ENCODE peak calls at places on chromosomes 4 and X, in ten cellular contexts. C is dermis blood vessel endothelial cell; J is substantia nigra; W is AG10803; O is activated CD4-positive, alpha-beta T cell treated with anti-CD3 and anti-CD28 coated beads for 1 hour; P is activated T-helper 1 cell treated with anti-CD3 and anti-CD28 coated beads, Interleukin-2, amount 50 U/mL, for 16 hours; Y is B cell; X is iPS DF 19.7; M is T-cell; V is GM06990. Z is an unnamed sample.

GRCh38 chrX:12791253-12792228 is at the start of gene PRPS2:
- DNase-seq in C (peak), J (peak), W (peak), O (peak), P (peak), Y (peak), X (no peak), M (peak), V (peak), Z (peak)

GRCh38 chr4:155657985-155658384 is 8.7 kb upstream of the GUCY1A1 start:
- DNase-seq in C (no peak), J (no peak), W (no peak), O (no peak), P (no peak), Y (no peak), X (no peak), M (no peak), V (no peak), Z (no peak)

GRCh38 chr4:121070696-121071639 is 1.4 kb downstream of the NDNF start:
- DNase-seq in C (peak), J (no peak), W (peak), O (no peak), P (no peak), Y (no peak), X (no peak), M (peak), V (peak), Z (peak)

GRCh38 chrX:105117621-105118020 is 102.9 kb downstream of the TEX13A start:
- DNase-seq in C (no peak), J (no peak), W (no peak), O (no peak), P (no peak), Y (no peak), X (no peak), M (no peak), V (no peak), Z (no peak)

GRCh38 chrX:129958814-129959492 is 23.5 kb upstream of the BCORL1 start:
- DNase-seq in C (no peak), J (no peak), W (no peak), O (no peak), P (no peak), Y (no peak), X (no peak), M (no peak), V (no peak), Z (no peak)

GRCh38 chr4:13240066-13240465 is 244.1 kb downstream of the RAB28 start:
- DNase-seq in C (no peak), J (no peak), W (peak), O (no peak), P (no peak), Y (no peak), X (no peak), M (no peak), V (no peak), Z (no peak)

GRCh38 chrX:71992711-71993110 is 82.1 kb downstream of the NHSL2 start:
- DNase-seq in C (no peak), J (no peak), W (no peak), O (peak), P (no peak), Y (peak), X (no peak), M (peak), V (no peak), Z (no peak)

GRCh38 chrX:11341274-11342256 is 48.4 kb downstream of the AMELX start:
- DNase-seq in C (peak), J (no peak), W (peak), O (no peak), P (no peak), Y (peak), X (no peak), M (no peak), V (peak), Z (peak)

GRCh38 chrX:97835969-97836368 is 952.3 kb downstream of the RPA4 start:
- DNase-seq in C (no peak), J (no peak), W (no peak), O (no peak), P (no peak), Y (no peak), X (peak), M (no peak), V (no peak), Z (no peak)

GRCh38 chr4:41369680-41370079 is 113.0 kb downstream of the UCHL1 start:
- DNase-seq in C (peak), J (peak), W (no peak), O (no peak), P (no peak), Y (no peak), X (no peak), M (no peak), V (no peak), Z (no peak)

GRCh38 chr4:56410247-56410646 is 23.0 kb upstream of the AASDH start:
- DNase-seq in C (peak), J (no peak), W (peak), O (no peak), P (no peak), Y (no peak), X (peak), M (no peak), V (no peak), Z (no peak)

GRCh38 chr4:123995939-123996338 is 599.3 kb downstream of the SPRY1 start:
- DNase-seq in C (peak), J (no peak), W (peak), O (no peak), P (no peak), Y (no peak), X (no peak), M (no peak), V (no peak), Z (no peak)

GRCh38 chrX:48492293-48492910 is 16.4 kb upstream of the PORCN start:
- DNase-seq in C (peak), J (no peak), W (peak), O (no peak), P (no peak), Y (no peak), X (no peak), M (no peak), V (no peak), Z (no peak)

GRCh38 chr4:35771571-35771970 is 472.7 kb downstream of the ARAP2 start:
- DNase-seq in C (no peak), J (no peak), W (no peak), O (no peak), P (no peak), Y (no peak), X (no peak), M (no peak), V (no peak), Z (no peak)

GRCh38 chr4:179164642-179165338 is 1722.6 kb upstream of the AGA start:
- DNase-seq in C (no peak), J (no peak), W (no peak), O (no peak), P (no peak), Y (no peak), X (no peak), M (no peak), V (no peak), Z (no peak)

GRCh38 chrX:15384304-15384703 is at the start of gene VEGFD:
- DNase-seq in C (no peak), J (no peak), W (peak), O (no peak), P (no peak), Y (no peak), X (no peak), M (no peak), V (no peak), Z (no peak)

GRCh38 chr4:176981551-176981950 is 188.8 kb upstream of the VEGFC start:
- DNase-seq in C (no peak), J (no peak), W (peak), O (no peak), P (no peak), Y (no peak), X (no peak), M (no peak), V (no peak), Z (no peak)

GRCh38 chr4:114384629-114385028 is 214.0 kb upstream of the UGT8 start:
- DNase-seq in C (peak), J (no peak), W (peak), O (no peak), P (no peak), Y (peak), X (no peak), M (no peak), V (peak), Z (peak)

GRCh38 chrX:52870041-52870440 is 2.2 kb upstream of the XAGE3 start:
- DNase-seq in C (no peak), J (no peak), W (no peak), O (no peak), P (no peak), Y (no peak), X (no peak), M (no peak), V (no peak), Z (no peak)

Z was measured in GM20000.